ENCODE peak calls at places on chromosome 9, in five cellular contexts. One of them, this sample, is unnamed.

GRCh38 chr9:132994410-132995120 is 16.1 kb downstream of the GFI1B start:
- DNase-seq in AG09319: no peak
- DNase-seq in H1: no peak
- DNase-seq in HT1080: peak; percentile 25
- DNase-seq in stimulated activated naive CD8-positive, alpha-beta T cell treated with anti-CD3 and anti-CD28 coated beads, Interleukin-15, Interleukin-2, amounts not matched to agents 100 U/mL and 50 U/mL, for 24 hours: no peak
- DNase-seq in this sample: no peak

GRCh38 chr9:14326264-14326826 is 12.4 kb upstream of the NFIB start:
- DNase-seq in AG09319: no peak
- DNase-seq in stimulated activated naive CD8-positive, alpha-beta T cell treated with anti-CD3 and anti-CD28 coated beads, Interleukin-15, Interleukin-2, amounts not matched to agents 100 U/mL and 50 U/mL, for 24 hours: no peak
- DNase-seq in HT1080: peak; percentile 95
- DNase-seq in H1: no peak
- DNase-seq in this sample: no peak

GRCh38 chr9:99579964-99580363 is 241.7 kb upstream of the NR4A3 start:
- DNase-seq in stimulated activated naive CD8-positive, alpha-beta T cell treated with anti-CD3 and anti-CD28 coated beads, Interleukin-15, Interleukin-2, amounts not matched to agents 100 U/mL and 50 U/mL, for 24 hours: no peak
- DNase-seq in AG09319: no peak
- DNase-seq in H1: no peak
- DNase-seq in HT1080: no peak
- DNase-seq in this sample: no peak

GRCh38 chr9:125462766-125463384 is 201.2 kb downstream of the GAPVD1 start:
- DNase-seq in H1: no peak
- DNase-seq in HT1080: no peak
- DNase-seq in AG09319: no peak
- DNase-seq in stimulated activated naive CD8-positive, alpha-beta T cell treated with anti-CD3 and anti-CD28 coated beads, Interleukin-15, Interleukin-2, amounts not matched to agents 100 U/mL and 50 U/mL, for 24 hours: no peak
- DNase-seq in this sample: no peak

GRCh38 chr9:108569624-108570023 is 286.2 kb downstream of the ACTL7B start:
- DNase-seq in HT1080: peak; percentile 78
- DNase-seq in AG09319: no peak
- DNase-seq in stimulated activated naive CD8-positive, alpha-beta T cell treated with anti-CD3 and anti-CD28 coated beads, Interleukin-15, Interleukin-2, amounts not matched to agents 100 U/mL and 50 U/mL, for 24 hours: no peak
- DNase-seq in H1: no peak
- DNase-seq in this sample: no peak

GRCh38 chr9:13278368-13279246 is 885 bp downstream of the MPDZ start:
- DNase-seq in HT1080: peak; percentile 64
- DNase-seq in H1: peak; percentile 68
- DNase-seq in AG09319: no peak
- DNase-seq in stimulated activated naive CD8-positive, alpha-beta T cell treated with anti-CD3 and anti-CD28 coated beads, Interleukin-15, Interleukin-2, amounts not matched to agents 100 U/mL and 50 U/mL, for 24 hours: peak; percentile 2
- DNase-seq in this sample: peak; percentile 71

GRCh38 chr9:95981741-95982390 is 106.4 kb downstream of the ERCC6L2 start:
- DNase-seq in stimulated activated naive CD8-positive, alpha-beta T cell treated with anti-CD3 and anti-CD28 coated beads, Interleukin-15, Interleukin-2, amounts not matched to agents 100 U/mL and 50 U/mL, for 24 hours: no peak
- DNase-seq in H1: no peak
- DNase-seq in AG09319: no peak
- DNase-seq in HT1080: peak; percentile 35
- DNase-seq in this sample: no peak

GRCh38 chr9:127569819-127570401 is 42.2 kb upstream of the STXBP1 start:
- DNase-seq in stimulated activated naive CD8-positive, alpha-beta T cell treated with anti-CD3 and anti-CD28 coated beads, Interleukin-15, Interleukin-2, amounts not matched to agents 100 U/mL and 50 U/mL, for 24 hours: no peak
- DNase-seq in H1: no peak
- DNase-seq in HT1080: peak; percentile 71
- DNase-seq in AG09319: no peak
- DNase-seq in this sample: no peak

GRCh38 chr9:133426011-133426410 is 3.8 kb downstream of the ADAMTS13 start:
- DNase-seq in H1: no peak
- DNase-seq in stimulated activated naive CD8-positive, alpha-beta T cell treated with anti-CD3 and anti-CD28 coated beads, Interleukin-15, Interleukin-2, amounts not matched to agents 100 U/mL and 50 U/mL, for 24 hours: no peak
- DNase-seq in AG09319: no peak
- DNase-seq in HT1080: no peak
- DNase-seq in this sample: no peak

GRCh38 chr9:5698810-5699556 is 70.1 kb downstream of the RIC1 start:
- DNase-seq in H1: no peak
- DNase-seq in AG09319: no peak
- DNase-seq in stimulated activated naive CD8-positive, alpha-beta T cell treated with anti-CD3 and anti-CD28 coated beads, Interleukin-15, Interleukin-2, amounts not matched to agents 100 U/mL and 50 U/mL, for 24 hours: no peak
- DNase-seq in HT1080: no peak
- DNase-seq in this sample: no peak

GRCh38 chr9:111152614-111153013 is 114.3 kb upstream of the LPAR1 start:
- DNase-seq in HT1080: no peak
- DNase-seq in H1: no peak
- DNase-seq in AG09319: no peak
- DNase-seq in stimulated activated naive CD8-positive, alpha-beta T cell treated with anti-CD3 and anti-CD28 coated beads, Interleukin-15, Interleukin-2, amounts not matched to agents 100 U/mL and 50 U/mL, for 24 hours: no peak
- DNase-seq in this sample: no peak

GRCh38 chr9:133071484-133072150 is 9.8 kb downstream of the CEL start:
- DNase-seq in HT1080: no peak
- DNase-seq in stimulated activated naive CD8-positive, alpha-beta T cell treated with anti-CD3 and anti-CD28 coated beads, Interleukin-15, Interleukin-2, amounts not matched to agents 100 U/mL and 50 U/mL, for 24 hours: no peak
- DNase-seq in AG09319: no peak
- DNase-seq in H1: no peak
- DNase-seq in this sample: peak; percentile 43

GRCh38 chr9:135969064-135969683 is 8.0 kb upstream of the UBAC1 start:
- DNase-seq in HT1080: no peak
- DNase-seq in H1: no peak
- DNase-seq in stimulated activated naive CD8-positive, alpha-beta T cell treated with anti-CD3 and anti-CD28 coated beads, Interleukin-15, Interleukin-2, amounts not matched to agents 100 U/mL and 50 U/mL, for 24 hours: no peak
- DNase-seq in AG09319: no peak
- DNase-seq in this sample: no peak

This sample was measured in upper lobe of right lung.